ENCODE peak calls at places on chromosomes 13 and 19, in ten cellular contexts. T is PC-9; L is type B pancreatic cell; G is sciatic nerve; U is NCI-H1694 treated with DMSO at 0.1 percent for 48 hours; W is activated B cell treated with CpG ODN at 0.5 μM for 24 hours; H is stimulated activated CD4-positive, alpha-beta T cell treated with anti-CD3 and anti-CD28 coated beads, Interleukin-2, amount 100 ng/mL, for 24 hours; V is AG04450; I is activated CD4-positive, alpha-beta T cell treated with anti-CD3 and anti-CD28 coated beads, Interleukin-2, amount 50 U/mL, for 1 hour; R is cardiac muscle cell. E is an unnamed sample.

GRCh38 chr13:77028202-77028601 is 1.2 kb upstream of the FBXL3 start:
- DNase-seq in T (no peak), L (no peak), G (no peak), U (no peak), W (no peak), H (no peak), V (no peak), I (no peak), R (peak), E (no peak)

GRCh38 chr13:48626077-48626449 is 27.7 kb upstream of the CYSLTR2 start:
- DNase-seq in T (no peak), L (no peak), G (no peak), U (no peak), W (no peak), H (no peak), V (no peak), I (no peak), R (peak), E (no peak)

GRCh38 chr19:42653841-42654240 is 59.1 kb upstream of the CEACAM8 start:
- DNase-seq in T (no peak), L (no peak), G (no peak), U (no peak), W (no peak), H (no peak), V (no peak), I (no peak), R (peak), E (no peak)

GRCh38 chr19:56087647-56088346 is 33.3 kb downstream of the ZNF787 start:
- DNase-seq in T (no peak), L (no peak), G (no peak), U (no peak), W (no peak), H (no peak), V (no peak), I (no peak), R (no peak), E (no peak)

GRCh38 chr19:5926641-5927438 is 12.8 kb downstream of the CAPS start:
- DNase-seq in T (no peak), L (no peak), G (no peak), U (no peak), W (no peak), H (no peak), V (no peak), I (no peak), R (peak), E (no peak)

GRCh38 chr19:1271528-1272422 is 2.6 kb downstream of the CIRBP start:
- DNase-seq in T (no peak), L (no peak), G (no peak), U (no peak), W (no peak), H (no peak), V (no peak), I (no peak), R (no peak), E (no peak)

GRCh38 chr13:111482806-111483620 is 162.6 kb downstream of the TEX29 start:
- DNase-seq in T (no peak), L (peak), G (no peak), U (no peak), W (no peak), H (no peak), V (no peak), I (no peak), R (no peak), E (no peak)

GRCh38 chr19:47663911-47664771 is 49.1 kb upstream of the EHD2 start:
- DNase-seq in T (peak), L (no peak), G (peak), U (no peak), W (no peak), H (no peak), V (peak), I (no peak), R (peak), E (no peak)

GRCh38 chr19:3986260-3987041 is 1.2 kb upstream of the EEF2 start:
- DNase-seq in T (peak), L (no peak), G (no peak), U (peak), W (no peak), H (peak), V (no peak), I (peak), R (peak), E (peak)

GRCh38 chr13:40657961-40658360 is 8.5 kb downstream of the FOXO1 start:
- DNase-seq in T (no peak), L (no peak), G (no peak), U (no peak), W (no peak), H (no peak), V (no peak), I (no peak), R (peak), E (no peak)

GRCh38 chr13:75151081-75151643 is 330.8 kb downstream of the TBC1D4 start:
- DNase-seq in T (no peak), L (no peak), G (no peak), U (no peak), W (no peak), H (no peak), V (peak), I (no peak), R (peak), E (no peak)

GRCh38 chr19:56101095-56101494 is 20.0 kb downstream of the ZNF787 start:
- DNase-seq in T (no peak), L (no peak), G (no peak), U (no peak), W (no peak), H (no peak), V (no peak), I (no peak), R (no peak), E (no peak)

GRCh38 chr13:49395416-49396277 is 48.2 kb downstream of the CAB39L start:
- DNase-seq in T (no peak), L (no peak), G (no peak), U (no peak), W (no peak), H (no peak), V (no peak), I (no peak), R (no peak), E (no peak)

GRCh38 chr19:32012206-32012605 is 333.2 kb upstream of the ZNF507 start:
- DNase-seq in T (no peak), L (no peak), G (no peak), U (no peak), W (no peak), H (no peak), V (no peak), I (no peak), R (no peak), E (no peak)

GRCh38 chr13:106602178-106602577 is 34.2 kb upstream of the ARGLU1 start:
- DNase-seq in T (no peak), L (no peak), G (no peak), U (peak), W (no peak), H (no peak), V (no peak), I (no peak), R (no peak), E (peak)

GRCh38 chr19:33689886-33690285 is 68.1 kb downstream of the CHST8 start:
- DNase-seq in T (no peak), L (no peak), G (no peak), U (no peak), W (no peak), H (no peak), V (no peak), I (no peak), R (no peak), E (no peak)

GRCh38 chr13:26344980-26345379 is 91.1 kb downstream of the CDK8 start:
- DNase-seq in T (no peak), L (no peak), G (no peak), U (no peak), W (no peak), H (no peak), V (no peak), I (no peak), R (no peak), E (no peak)

GRCh38 chr13:31179241-31179640 is 17.5 kb upstream of the HSPH1 start:
- DNase-seq in T (no peak), L (no peak), G (no peak), U (no peak), W (no peak), H (no peak), V (no peak), I (no peak), R (no peak), E (no peak)

GRCh38 chr19:29858000-29858596 is 46.3 kb downstream of the CCNE1 start:
- DNase-seq in T (peak), L (no peak), G (no peak), U (no peak), W (no peak), H (peak), V (no peak), I (peak), R (no peak), E (no peak)

GRCh38 chr19:33193864-33194362 is at the start of gene LRP3:
- DNase-seq in T (no peak), L (peak), G (no peak), U (no peak), W (no peak), H (no peak), V (no peak), I (no peak), R (peak), E (no peak)

GRCh38 chr19:4800591-4801081 is 9.1 kb downstream of the FEM1A start:
- DNase-seq in T (peak), L (no peak), G (no peak), U (no peak), W (no peak), H (no peak), V (no peak), I (no peak), R (no peak), E (no peak)

GRCh38 chr19:52170863-52171320 is 529 bp downstream of the ZNF836 start:
- DNase-seq in T (no peak), L (no peak), G (peak), U (no peak), W (peak), H (peak), V (no peak), I (peak), R (no peak), E (no peak)

GRCh38 chr19:48573163-48573505 is 21.2 kb downstream of the SULT2B1 start:
- DNase-seq in T (no peak), L (no peak), G (no peak), U (no peak), W (no peak), H (no peak), V (no peak), I (no peak), R (no peak), E (no peak)

E was measured in NCI-H446.